ENCODE peak calls at places on chromosomes 5 and 9, in five cellular contexts. One of them, this sample, is unnamed. For H3K4me1 and H3K36me3, the result is how much of the 10 kb centered on the place peaks cover.

GRCh38 chr9:95605826-95606555 is 89.2 kb upstream of the PTCH1 start:
- DNase-seq in IMR-90: no peak
- DNase-seq in transverse colon: no peak
- DNase-seq in Caco-2: no peak
- DNase-seq in cardiac muscle cell: no peak
- DNase-seq in this sample: no peak

GRCh38 chr9:129172816-129173215 is 5.2 kb downstream of the IER5L start:
- DNase-seq in transverse colon: no peak
- DNase-seq in IMR-90: no peak
- DNase-seq in cardiac muscle cell: peak
- DNase-seq in Caco-2: no peak
- DNase-seq in this sample: no peak

GRCh38 chr9:95305770-95306492 is 11.6 kb downstream of the FANCC start:
- DNase-seq in transverse colon: no peak
- DNase-seq in IMR-90: peak
- DNase-seq in Caco-2: no peak
- DNase-seq in cardiac muscle cell: no peak
- DNase-seq in this sample: no peak

GRCh38 chr5:37860206-37860605 is 20.4 kb upstream of the GDNF start:
- DNase-seq in Caco-2: no peak
- DNase-seq in IMR-90: no peak
- DNase-seq in cardiac muscle cell: no peak
- DNase-seq in transverse colon: no peak
- DNase-seq in this sample: no peak

GRCh38 chr5:56565693-56566092 is 249.7 kb upstream of the MAP3K1 start:
- DNase-seq in transverse colon: no peak
- DNase-seq in cardiac muscle cell: no peak
- DNase-seq in Caco-2: no peak
- DNase-seq in IMR-90: no peak
- DNase-seq in this sample: no peak

GRCh38 chr5:150053231-150053626 is 33.1 kb downstream of the CSF1R start:
- DNase-seq in cardiac muscle cell: peak
- DNase-seq in IMR-90: peak
- DNase-seq in Caco-2: no peak
- DNase-seq in transverse colon: no peak
- DNase-seq in this sample: no peak

GRCh38 chr9:124828679-124829669 is 24.3 kb upstream of the WDR38 start:
- DNase-seq in Caco-2: no peak
- DNase-seq in IMR-90: no peak
- DNase-seq in transverse colon: no peak
- DNase-seq in cardiac muscle cell: no peak
- DNase-seq in this sample: no peak

GRCh38 chr9:131276107-131276888 is at the start of gene FAM78A:
- DNase-seq in transverse colon: peak
- DNase-seq in cardiac muscle cell: peak
- DNase-seq in IMR-90: no peak
- DNase-seq in Caco-2: no peak
- DNase-seq in this sample: peak

GRCh38 chr5:43553381-43553780 is 3.5 kb downstream of the PAIP1 start:
- DNase-seq in cardiac muscle cell: peak
- DNase-seq in transverse colon: no peak
- DNase-seq in IMR-90: peak
- DNase-seq in Caco-2: no peak
- DNase-seq in this sample: no peak

GRCh38 chr9:120383999-120384924 is 195.7 kb downstream of the CDK5RAP2 start:
- DNase-seq in cardiac muscle cell: peak
- DNase-seq in transverse colon: peak
- DNase-seq in IMR-90: peak
- DNase-seq in Caco-2: peak
- DNase-seq in this sample: no peak

GRCh38 chr5:136020383-136021015 is 8.3 kb upstream of the TGFBI start:
- DNase-seq in Caco-2: no peak
- DNase-seq in cardiac muscle cell: peak
- DNase-seq in IMR-90: peak
- DNase-seq in transverse colon: peak
- DNase-seq in this sample: no peak

GRCh38 chr9:79028101-79028500 is 543.7 kb upstream of the TLE4 start:
- DNase-seq in transverse colon: no peak
- DNase-seq in IMR-90: peak
- DNase-seq in cardiac muscle cell: no peak
- DNase-seq in Caco-2: no peak
- DNase-seq in this sample: no peak

GRCh38 chr5:1343931-1344901 is 683 bp downstream of the CLPTM1L start:
- DNase-seq in transverse colon: no peak
- DNase-seq in cardiac muscle cell: peak
- DNase-seq in IMR-90: peak
- DNase-seq in Caco-2: no peak
- DNase-seq in this sample: no peak

GRCh38 chr5:60287174-60287771 is 393.7 kb upstream of the PDE4D start:
- DNase-seq in cardiac muscle cell: peak
- DNase-seq in transverse colon: peak
- DNase-seq in IMR-90: peak
- DNase-seq in Caco-2: peak
- DNase-seq in this sample: no peak

GRCh38 chr9:31519011-31519410 is 865.4 kb upstream of the ACO1 start:
- DNase-seq in cardiac muscle cell: peak
- DNase-seq in IMR-90: no peak
- DNase-seq in transverse colon: no peak
- DNase-seq in Caco-2: no peak
- DNase-seq in this sample: no peak

GRCh38 chr9:124029617-124030016 is 18.0 kb downstream of the LHX2 start:
- DNase-seq in Caco-2: no peak
- DNase-seq in transverse colon: no peak
- DNase-seq in cardiac muscle cell: no peak
- DNase-seq in IMR-90: no peak
- DNase-seq in this sample: no peak

GRCh38 chr5:8660133-8660893 is 791.4 kb downstream of the MTRR start:
- DNase-seq in IMR-90: peak
- DNase-seq in cardiac muscle cell: no peak
- DNase-seq in transverse colon: no peak
- DNase-seq in Caco-2: no peak
- DNase-seq in this sample: no peak

GRCh38 chr5:8663374-8663773 is 794.4 kb downstream of the MTRR start:
- DNase-seq in transverse colon: no peak
- DNase-seq in Caco-2: no peak
- DNase-seq in cardiac muscle cell: no peak
- DNase-seq in IMR-90: no peak
- DNase-seq in this sample: no peak
- TF ChIP-seq CTCF in transverse colon: no peak
- TF ChIP-seq CTCF in Caco-2: no peak
- TF ChIP-seq CTCF in cardiac muscle cell: no peak
- TF ChIP-seq CTCF in IMR-90: no peak
- TF ChIP-seq CTCF in this sample: no peak

GRCh38 chr9:135983745-135984710 is 22.9 kb upstream of the UBAC1 start:
- DNase-seq in transverse colon: no peak
- DNase-seq in IMR-90: no peak
- DNase-seq in Caco-2: no peak
- DNase-seq in cardiac muscle cell: no peak
- DNase-seq in this sample: no peak
- H3K4me1 ChIP-seq in transverse colon: under half
- H3K4me1 ChIP-seq in IMR-90: under half
- H3K4me1 ChIP-seq in Caco-2: under half
- H3K4me1 ChIP-seq in cardiac muscle cell: under half
- H3K4me1 ChIP-seq in this sample: under half

GRCh38 chr5:141672856-141673813 is 8.9 kb downstream of the ARAP3 start:
- DNase-seq in transverse colon: no peak
- DNase-seq in Caco-2: no peak
- DNase-seq in cardiac muscle cell: no peak
- DNase-seq in IMR-90: no peak
- DNase-seq in this sample: no peak

GRCh38 chr5:141672071-141672855 is 9.8 kb downstream of the ARAP3 start:
- DNase-seq in Caco-2: no peak
- DNase-seq in transverse colon: no peak
- DNase-seq in cardiac muscle cell: no peak
- DNase-seq in IMR-90: no peak
- DNase-seq in this sample: no peak

GRCh38 chr5:141665995-141666940 is 15.1 kb upstream of the FCHSD1 start:
- DNase-seq in transverse colon: no peak
- DNase-seq in IMR-90: no peak
- DNase-seq in Caco-2: no peak
- DNase-seq in cardiac muscle cell: no peak
- DNase-seq in this sample: no peak

GRCh38 chr5:141668601-141669265 is 13.3 kb downstream of the ARAP3 start:
- DNase-seq in transverse colon: no peak
- DNase-seq in Caco-2: no peak
- DNase-seq in cardiac muscle cell: no peak
- DNase-seq in IMR-90: peak
- DNase-seq in this sample: no peak

GRCh38 chr5:141669519-141669918 is 12.5 kb downstream of the ARAP3 start:
- DNase-seq in Caco-2: no peak
- DNase-seq in IMR-90: no peak
- DNase-seq in cardiac muscle cell: no peak
- DNase-seq in transverse colon: no peak
- DNase-seq in this sample: no peak
- H3K36me3 ChIP-seq in Caco-2: under half
- H3K36me3 ChIP-seq in IMR-90: under half
- H3K36me3 ChIP-seq in cardiac muscle cell: under half
- H3K36me3 ChIP-seq in transverse colon: under half
- H3K36me3 ChIP-seq in this sample: under half

GRCh38 chr9:1726993-1727759 is 288.0 kb upstream of the SMARCA2 start:
- DNase-seq in IMR-90: no peak
- DNase-seq in transverse colon: no peak
- DNase-seq in Caco-2: peak
- DNase-seq in cardiac muscle cell: no peak
- DNase-seq in this sample: no peak
- TF ChIP-seq CTCF in IMR-90: no peak
- TF ChIP-seq CTCF in transverse colon: no peak
- TF ChIP-seq CTCF in Caco-2: peak
- TF ChIP-seq CTCF in cardiac muscle cell: no peak
- TF ChIP-seq CTCF in this sample: no peak

This sample was measured in left lung.